ENCODE peak calls at places on chromosomes 13 and 19, in nine cellular contexts. One of them, this sample, is unnamed.
A peak's percentile ranks its signal among the peaks of the same experiment; 100 is the strongest.

GRCh38 chr13:96460571-96460970 is 370.7 kb downstream of the HS6ST3 start:
- DNase-seq in K562: no peak
- DNase-seq in GM23338: no peak
- DNase-seq in GM12878: no peak
- DNase-seq in HCT116: no peak
- DNase-seq in A549: no peak
- DNase-seq in SK-N-SH: peak; percentile 12
- DNase-seq in HepG2: no peak
- DNase-seq in Panc1: no peak
- DNase-seq in this sample: no peak

GRCh38 chr13:112773601-112774447 is 84.0 kb downstream of the ATP11A start:
- DNase-seq in A549: no peak
- DNase-seq in GM12878: no peak
- DNase-seq in HepG2: no peak
- DNase-seq in Panc1: no peak
- DNase-seq in SK-N-SH: no peak
- DNase-seq in K562: no peak
- DNase-seq in HCT116: no peak
- DNase-seq in GM23338: no peak
- DNase-seq in this sample: no peak

GRCh38 chr13:44068737-44069136 is 189.0 kb downstream of the LACC1 start:
- DNase-seq in HepG2: no peak
- DNase-seq in Panc1: no peak
- DNase-seq in A549: peak; percentile 50
- DNase-seq in GM12878: no peak
- DNase-seq in SK-N-SH: no peak
- DNase-seq in GM23338: peak; percentile 41
- DNase-seq in HCT116: peak; percentile 13
- DNase-seq in K562: no peak
- DNase-seq in this sample: no peak

GRCh38 chr13:36919206-36919832 is 719 bp downstream of the SMAD9 start:
- DNase-seq in A549: no peak
- DNase-seq in Panc1: no peak
- DNase-seq in GM12878: no peak
- DNase-seq in SK-N-SH: peak; percentile 75
- DNase-seq in HCT116: no peak
- DNase-seq in GM23338: peak; percentile 76
- DNase-seq in K562: no peak
- DNase-seq in HepG2: peak; percentile 83
- DNase-seq in this sample: no peak

GRCh38 chr13:41939403-41939802 is 21.5 kb downstream of the VWA8 start:
- DNase-seq in GM12878: no peak
- DNase-seq in GM23338: no peak
- DNase-seq in SK-N-SH: no peak
- DNase-seq in Panc1: no peak
- DNase-seq in HCT116: no peak
- DNase-seq in HepG2: no peak
- DNase-seq in K562: no peak
- DNase-seq in A549: no peak
- DNase-seq in this sample: no peak

GRCh38 chr13:37306778-37307544 is 201.5 kb upstream of the CSNK1A1L start:
- DNase-seq in SK-N-SH: no peak
- DNase-seq in HepG2: no peak
- DNase-seq in Panc1: no peak
- DNase-seq in GM12878: no peak
- DNase-seq in K562: no peak
- DNase-seq in HCT116: no peak
- DNase-seq in GM23338: no peak
- DNase-seq in A549: no peak
- DNase-seq in this sample: no peak

GRCh38 chr13:103031332-103031873 is 34.8 kb downstream of the SLC10A2 start:
- DNase-seq in GM12878: peak; percentile 90
- DNase-seq in GM23338: no peak
- DNase-seq in HepG2: no peak
- DNase-seq in A549: no peak
- DNase-seq in HCT116: no peak
- DNase-seq in K562: no peak
- DNase-seq in SK-N-SH: no peak
- DNase-seq in Panc1: no peak
- DNase-seq in this sample: no peak

GRCh38 chr19:2952953-2953481 is 8.2 kb upstream of the ZNF77 start:
- DNase-seq in K562: no peak
- DNase-seq in SK-N-SH: no peak
- DNase-seq in GM12878: no peak
- DNase-seq in Panc1: no peak
- DNase-seq in GM23338: no peak
- DNase-seq in HCT116: no peak
- DNase-seq in A549: no peak
- DNase-seq in HepG2: peak; percentile 37
- DNase-seq in this sample: no peak

GRCh38 chr19:48635263-48635965 is 1.8 kb downstream of the DBP start:
- DNase-seq in K562: peak; percentile 92
- DNase-seq in HepG2: no peak
- DNase-seq in GM23338: peak; percentile 79
- DNase-seq in A549: peak; percentile 73
- DNase-seq in GM12878: no peak
- DNase-seq in SK-N-SH: peak; percentile 89
- DNase-seq in HCT116: no peak
- DNase-seq in Panc1: no peak
- DNase-seq in this sample: no peak

GRCh38 chr19:1213391-1214286 is 8.1 kb downstream of the STK11 start:
- DNase-seq in Panc1: no peak
- DNase-seq in A549: no peak
- DNase-seq in HCT116: no peak
- DNase-seq in SK-N-SH: peak; percentile 57
- DNase-seq in GM12878: peak; percentile 47
- DNase-seq in K562: no peak
- DNase-seq in GM23338: no peak
- DNase-seq in HepG2: no peak
- DNase-seq in this sample: peak; percentile 83

GRCh38 chr19:533485-534058 is 2.0 kb downstream of the CDC34 start:
- DNase-seq in Panc1: no peak
- DNase-seq in HCT116: no peak
- DNase-seq in SK-N-SH: no peak
- DNase-seq in GM12878: no peak
- DNase-seq in HepG2: no peak
- DNase-seq in GM23338: no peak
- DNase-seq in A549: no peak
- DNase-seq in K562: no peak
- DNase-seq in this sample: no peak

GRCh38 chr13:30034448-30034795 is 184.0 kb upstream of the UBL3 start:
- DNase-seq in SK-N-SH: no peak
- DNase-seq in HCT116: no peak
- DNase-seq in GM23338: no peak
- DNase-seq in A549: no peak
- DNase-seq in K562: no peak
- DNase-seq in HepG2: no peak
- DNase-seq in Panc1: no peak
- DNase-seq in GM12878: no peak
- DNase-seq in this sample: peak; percentile 3

GRCh38 chr13:73542446-73542845 is 483.6 kb downstream of the KLF5 start:
- DNase-seq in K562: no peak
- DNase-seq in HepG2: no peak
- DNase-seq in SK-N-SH: no peak
- DNase-seq in GM23338: no peak
- DNase-seq in A549: no peak
- DNase-seq in HCT116: no peak
- DNase-seq in Panc1: no peak
- DNase-seq in GM12878: no peak
- DNase-seq in this sample: no peak

GRCh38 chr13:89057274-89057673 is 1386.1 kb downstream of the SLITRK5 start:
- DNase-seq in K562: no peak
- DNase-seq in HepG2: no peak
- DNase-seq in Panc1: no peak
- DNase-seq in A549: no peak
- DNase-seq in SK-N-SH: no peak
- DNase-seq in GM12878: no peak
- DNase-seq in GM23338: no peak
- DNase-seq in HCT116: no peak
- DNase-seq in this sample: no peak

GRCh38 chr19:2665103-2665502 is 37.4 kb downstream of the GNG7 start:
- DNase-seq in SK-N-SH: no peak
- DNase-seq in HepG2: no peak
- DNase-seq in HCT116: no peak
- DNase-seq in GM23338: no peak
- DNase-seq in A549: no peak
- DNase-seq in GM12878: no peak
- DNase-seq in Panc1: no peak
- DNase-seq in K562: no peak
- DNase-seq in this sample: no peak

GRCh38 chr19:3995619-3996018 is 10.4 kb upstream of the EEF2 start:
- DNase-seq in Panc1: no peak
- DNase-seq in K562: no peak
- DNase-seq in HepG2: peak; percentile 57
- DNase-seq in GM12878: no peak
- DNase-seq in GM23338: no peak
- DNase-seq in HCT116: no peak
- DNase-seq in A549: no peak
- DNase-seq in SK-N-SH: no peak
- DNase-seq in this sample: no peak

GRCh38 chr13:42549555-42549941 is 24.4 kb upstream of the TNFSF11 start:
- DNase-seq in GM12878: no peak
- DNase-seq in Panc1: no peak
- DNase-seq in HepG2: no peak
- DNase-seq in A549: no peak
- DNase-seq in K562: no peak
- DNase-seq in GM23338: no peak
- DNase-seq in HCT116: no peak
- DNase-seq in SK-N-SH: no peak
- DNase-seq in this sample: no peak

DNA sequence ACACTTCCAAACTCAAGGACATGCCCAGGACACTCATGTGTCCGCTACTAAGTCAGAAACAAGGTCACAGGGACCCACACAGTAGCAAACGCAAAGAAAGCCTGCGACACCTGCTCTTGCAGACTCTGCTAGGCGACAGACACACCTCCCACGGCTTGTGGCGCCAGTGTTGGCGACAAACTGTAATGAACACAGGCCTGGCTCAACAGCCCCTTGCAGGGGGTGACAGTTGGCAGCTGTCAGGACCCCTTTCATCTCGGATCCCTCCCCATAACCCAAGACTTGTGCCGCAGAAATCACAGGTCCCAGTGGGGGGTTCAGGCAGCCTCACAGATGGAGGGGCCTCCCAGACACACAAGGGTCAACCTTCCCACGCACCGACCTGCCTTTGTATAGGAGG is 364 bp downstream of the CKM start:
- DNase-seq in GM23338: no peak
- DNase-seq in K562: no peak
- DNase-seq in HCT116: no peak
- DNase-seq in HepG2: peak; percentile 48
- DNase-seq in GM12878: no peak
- DNase-seq in A549: no peak
- DNase-seq in Panc1: no peak
- DNase-seq in SK-N-SH: no peak
- DNase-seq in this sample: no peak
- H3K4me3 ChIP-seq in GM23338: no peak overlapping the region
- H3K4me3 ChIP-seq in K562: no peak overlapping the region
- H3K4me3 ChIP-seq in HCT116: no peak overlapping the region
- H3K4me3 ChIP-seq in HepG2: peak overlapping the region; percentile 34
- H3K4me3 ChIP-seq in GM12878: no peak overlapping the region
- H3K4me3 ChIP-seq in A549: no peak overlapping the region
- H3K4me3 ChIP-seq in Panc1: no peak overlapping the region
- H3K4me3 ChIP-seq in SK-N-SH: no peak overlapping the region
- H3K4me3 ChIP-seq in this sample: no peak overlapping the region

DNA sequence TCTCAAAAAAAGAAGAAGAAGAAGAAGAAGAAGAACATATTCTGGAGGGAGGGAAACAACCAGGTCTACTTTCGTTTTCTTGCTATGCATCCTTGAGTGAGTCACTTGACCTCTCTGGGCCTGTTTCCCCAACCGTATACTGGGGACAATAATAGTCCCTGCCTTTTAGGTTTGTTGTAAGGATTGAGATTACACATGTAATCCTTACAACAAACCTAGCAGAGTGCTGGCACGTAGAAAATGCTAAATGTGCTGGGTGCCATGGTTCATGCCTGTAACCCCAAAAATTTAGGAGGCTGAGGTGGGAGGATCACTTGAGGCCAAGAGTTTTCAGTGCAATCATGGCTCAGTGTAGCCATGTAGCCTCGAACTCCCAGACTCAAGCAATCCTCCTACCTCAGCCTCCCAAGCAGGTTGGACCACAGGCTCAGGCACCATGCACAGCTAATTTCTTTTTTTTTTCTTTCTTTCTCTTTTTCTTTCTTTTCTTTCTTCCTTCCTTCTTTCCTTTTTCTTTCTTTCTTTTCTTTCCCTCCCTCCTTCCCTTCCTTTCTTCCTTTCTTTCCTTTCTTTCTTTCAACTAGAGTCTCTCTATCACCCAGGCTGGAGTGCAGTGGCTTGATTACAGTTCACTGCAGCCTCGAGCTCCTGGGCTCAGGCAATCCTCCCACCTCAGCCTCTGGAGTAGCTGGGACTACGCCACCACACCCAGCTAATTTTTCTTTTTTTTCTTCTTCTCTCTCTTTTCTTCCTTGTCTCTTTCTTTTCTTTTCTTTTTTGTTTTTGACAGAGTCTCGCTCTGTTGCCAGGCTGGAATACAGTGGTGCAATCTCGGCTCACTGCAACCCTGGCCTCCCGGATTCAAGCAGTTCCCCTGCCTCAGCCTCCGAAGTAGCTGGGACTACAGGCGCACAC is 7.0 kb downstream of the IER2 start:
- DNase-seq in Panc1: no peak
- DNase-seq in GM12878: no peak
- DNase-seq in SK-N-SH: no peak
- DNase-seq in HepG2: no peak
- DNase-seq in HCT116: no peak
- DNase-seq in K562: no peak
- DNase-seq in A549: peak; percentile 38
- DNase-seq in GM23338: no peak
- DNase-seq in this sample: no peak
- TF ChIP-seq REST in Panc1: no peak
- TF ChIP-seq REST in GM12878: no peak
- TF ChIP-seq REST in SK-N-SH: no peak
- TF ChIP-seq REST in HepG2: no peak
- TF ChIP-seq REST in HCT116: no peak
- TF ChIP-seq REST in K562: no peak
- TF ChIP-seq REST in A549: no peak
- TF ChIP-seq REST in GM23338: no peak
- TF ChIP-seq REST in this sample: no peak

DNA sequence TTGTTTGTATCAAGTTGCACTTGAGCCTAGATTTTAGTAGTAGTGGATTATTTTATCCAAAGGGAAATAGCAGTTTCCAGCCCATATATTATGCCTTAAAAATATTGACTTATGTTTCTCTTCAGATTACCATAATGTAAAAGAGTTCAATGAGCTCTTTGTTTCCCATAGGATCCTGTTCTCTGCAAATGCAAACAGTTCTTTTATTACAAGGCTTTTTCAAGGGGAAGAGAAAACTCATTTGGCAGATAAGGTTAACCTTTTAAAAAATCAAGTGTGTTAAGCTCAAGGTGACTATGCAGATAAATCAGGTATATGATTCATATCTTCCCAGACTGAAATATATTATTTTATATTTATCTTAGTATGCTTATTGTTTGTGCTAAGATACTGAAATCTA is 961.2 kb upstream of the SPRY2 start:
- DNase-seq in HepG2: no peak
- DNase-seq in GM23338: no peak
- DNase-seq in K562: no peak
- DNase-seq in A549: no peak
- DNase-seq in HCT116: no peak
- DNase-seq in Panc1: no peak
- DNase-seq in GM12878: no peak
- DNase-seq in SK-N-SH: no peak
- DNase-seq in this sample: no peak
- TF ChIP-seq CTCF in HepG2: no peak
- TF ChIP-seq CTCF in GM23338: no peak
- TF ChIP-seq CTCF in K562: no peak
- TF ChIP-seq CTCF in A549: no peak
- TF ChIP-seq CTCF in HCT116: no peak
- TF ChIP-seq CTCF in Panc1: no peak
- TF ChIP-seq CTCF in GM12878: no peak
- TF ChIP-seq CTCF in SK-N-SH: no peak
- TF ChIP-seq CTCF in this sample: no peak

GRCh38 chr19:8459520-8460260 is 14.9 kb downstream of the HNRNPM start:
- DNase-seq in HCT116: no peak
- DNase-seq in K562: no peak
- DNase-seq in HepG2: peak; percentile 29
- DNase-seq in SK-N-SH: no peak
- DNase-seq in Panc1: peak; percentile 48
- DNase-seq in GM23338: no peak
- DNase-seq in GM12878: no peak
- DNase-seq in A549: peak; percentile 52
- DNase-seq in this sample: no peak
- H3K4me3 ChIP-seq in HCT116: no peak overlapping the region
- H3K4me3 ChIP-seq in K562: no peak overlapping the region
- H3K4me3 ChIP-seq in HepG2: no peak overlapping the region
- H3K4me3 ChIP-seq in SK-N-SH: no peak overlapping the region
- H3K4me3 ChIP-seq in Panc1: peak overlapping the region; percentile 31
- H3K4me3 ChIP-seq in GM23338: no peak overlapping the region
- H3K4me3 ChIP-seq in GM12878: no peak overlapping the region
- H3K4me3 ChIP-seq in A549: peak overlapping the region; percentile 16
- H3K4me3 ChIP-seq in this sample: no peak overlapping the region